ENCODE peak calls at places on chromosomes 11 and 22, in seven cellular contexts. One of them, this sample, is unnamed.

GRCh38 chr11:35337136-35337918 is 82.0 kb downstream of the SLC1A2 start:
- DNase-seq in AG04449: peak
- DNase-seq in HFFc6: peak
- DNase-seq in cardiac muscle cell: peak
- DNase-seq in endothelial cell: no peak
- DNase-seq in H7: no peak
- DNase-seq in activated naive CD8-positive, alpha-beta T cell treated with anti-CD3 and anti-CD28 coated beads, Interleukin-2, amount 50 U/mL, for 16 hours: no peak
- DNase-seq in this sample: no peak

GRCh38 chr11:118522571-118523072 is 4.7 kb upstream of the TTC36 start:
- DNase-seq in AG04449: no peak
- DNase-seq in HFFc6: peak
- DNase-seq in cardiac muscle cell: peak
- DNase-seq in endothelial cell: peak
- DNase-seq in H7: peak
- DNase-seq in activated naive CD8-positive, alpha-beta T cell treated with anti-CD3 and anti-CD28 coated beads, Interleukin-2, amount 50 U/mL, for 16 hours: no peak
- DNase-seq in this sample: no peak

GRCh38 chr11:66969584-66970205 is 5.4 kb upstream of the C11orf86 start:
- DNase-seq in AG04449: peak
- DNase-seq in HFFc6: peak
- DNase-seq in cardiac muscle cell: peak
- DNase-seq in endothelial cell: no peak
- DNase-seq in H7: no peak
- DNase-seq in activated naive CD8-positive, alpha-beta T cell treated with anti-CD3 and anti-CD28 coated beads, Interleukin-2, amount 50 U/mL, for 16 hours: no peak
- DNase-seq in this sample: no peak

GRCh38 chr11:124756033-124756752 is 4.1 kb upstream of the VSIG2 start:
- DNase-seq in AG04449: no peak
- DNase-seq in HFFc6: no peak
- DNase-seq in cardiac muscle cell: no peak
- DNase-seq in endothelial cell: no peak
- DNase-seq in H7: no peak
- DNase-seq in activated naive CD8-positive, alpha-beta T cell treated with anti-CD3 and anti-CD28 coated beads, Interleukin-2, amount 50 U/mL, for 16 hours: no peak
- DNase-seq in this sample: no peak

GRCh38 chr22:41526802-41527799 is 17.2 kb downstream of the POLR3H start:
- DNase-seq in AG04449: no peak
- DNase-seq in HFFc6: no peak
- DNase-seq in cardiac muscle cell: peak
- DNase-seq in endothelial cell: peak
- DNase-seq in H7: peak
- DNase-seq in activated naive CD8-positive, alpha-beta T cell treated with anti-CD3 and anti-CD28 coated beads, Interleukin-2, amount 50 U/mL, for 16 hours: no peak
- DNase-seq in this sample: peak

GRCh38 chr11:1450958-1451710 is 35.4 kb downstream of the MOB2 start:
- DNase-seq in AG04449: no peak
- DNase-seq in HFFc6: no peak
- DNase-seq in cardiac muscle cell: no peak
- DNase-seq in endothelial cell: peak
- DNase-seq in H7: peak
- DNase-seq in activated naive CD8-positive, alpha-beta T cell treated with anti-CD3 and anti-CD28 coated beads, Interleukin-2, amount 50 U/mL, for 16 hours: no peak
- DNase-seq in this sample: no peak

GRCh38 chr22:19886605-19887250 is 32.1 kb upstream of the GNB1L start:
- DNase-seq in AG04449: no peak
- DNase-seq in HFFc6: peak
- DNase-seq in cardiac muscle cell: peak
- DNase-seq in endothelial cell: no peak
- DNase-seq in H7: peak
- DNase-seq in activated naive CD8-positive, alpha-beta T cell treated with anti-CD3 and anti-CD28 coated beads, Interleukin-2, amount 50 U/mL, for 16 hours: no peak
- DNase-seq in this sample: no peak

GRCh38 chr11:31958086-31958735 is 132.7 kb upstream of the RCN1 start:
- DNase-seq in AG04449: no peak
- DNase-seq in HFFc6: peak
- DNase-seq in cardiac muscle cell: peak
- DNase-seq in endothelial cell: peak
- DNase-seq in H7: peak
- DNase-seq in activated naive CD8-positive, alpha-beta T cell treated with anti-CD3 and anti-CD28 coated beads, Interleukin-2, amount 50 U/mL, for 16 hours: no peak
- DNase-seq in this sample: no peak

GRCh38 chr11:46339816-46340215 is 7.4 kb upstream of the DGKZ start:
- DNase-seq in AG04449: no peak
- DNase-seq in HFFc6: no peak
- DNase-seq in cardiac muscle cell: peak
- DNase-seq in endothelial cell: no peak
- DNase-seq in H7: no peak
- DNase-seq in activated naive CD8-positive, alpha-beta T cell treated with anti-CD3 and anti-CD28 coated beads, Interleukin-2, amount 50 U/mL, for 16 hours: no peak
- DNase-seq in this sample: no peak

GRCh38 chr11:104918113-104918824 is 20.0 kb upstream of the CASP12 start:
- DNase-seq in AG04449: peak
- DNase-seq in HFFc6: peak
- DNase-seq in cardiac muscle cell: peak
- DNase-seq in endothelial cell: no peak
- DNase-seq in H7: no peak
- DNase-seq in activated naive CD8-positive, alpha-beta T cell treated with anti-CD3 and anti-CD28 coated beads, Interleukin-2, amount 50 U/mL, for 16 hours: no peak
- DNase-seq in this sample: no peak

GRCh38 chr11:68609761-68610160 is 74.6 kb upstream of the GAL start:
- DNase-seq in AG04449: no peak
- DNase-seq in HFFc6: no peak
- DNase-seq in cardiac muscle cell: no peak
- DNase-seq in endothelial cell: no peak
- DNase-seq in H7: no peak
- DNase-seq in activated naive CD8-positive, alpha-beta T cell treated with anti-CD3 and anti-CD28 coated beads, Interleukin-2, amount 50 U/mL, for 16 hours: no peak
- DNase-seq in this sample: no peak

GRCh38 chr11:119347940-119348339 is 1.4 kb upstream of the MFRP start:
- DNase-seq in AG04449: no peak
- DNase-seq in HFFc6: no peak
- DNase-seq in cardiac muscle cell: no peak
- DNase-seq in endothelial cell: no peak
- DNase-seq in H7: peak
- DNase-seq in activated naive CD8-positive, alpha-beta T cell treated with anti-CD3 and anti-CD28 coated beads, Interleukin-2, amount 50 U/mL, for 16 hours: no peak
- DNase-seq in this sample: no peak

GRCh38 chr11:128422576-128423370 is 164.6 kb downstream of the ETS1 start:
- DNase-seq in AG04449: no peak
- DNase-seq in HFFc6: no peak
- DNase-seq in cardiac muscle cell: no peak
- DNase-seq in endothelial cell: no peak
- DNase-seq in H7: no peak
- DNase-seq in activated naive CD8-positive, alpha-beta T cell treated with anti-CD3 and anti-CD28 coated beads, Interleukin-2, amount 50 U/mL, for 16 hours: peak
- DNase-seq in this sample: peak

GRCh38 chr11:126061707-126062678 is 673 bp downstream of the CDON start:
- DNase-seq in AG04449: no peak
- DNase-seq in HFFc6: no peak
- DNase-seq in cardiac muscle cell: peak
- DNase-seq in endothelial cell: peak
- DNase-seq in H7: peak
- DNase-seq in activated naive CD8-positive, alpha-beta T cell treated with anti-CD3 and anti-CD28 coated beads, Interleukin-2, amount 50 U/mL, for 16 hours: peak
- DNase-seq in this sample: peak

GRCh38 chr11:7904910-7905309 is 26.2 kb downstream of the OR10A6 start:
- DNase-seq in AG04449: no peak
- DNase-seq in HFFc6: peak
- DNase-seq in cardiac muscle cell: no peak
- DNase-seq in endothelial cell: no peak
- DNase-seq in H7: no peak
- DNase-seq in activated naive CD8-positive, alpha-beta T cell treated with anti-CD3 and anti-CD28 coated beads, Interleukin-2, amount 50 U/mL, for 16 hours: no peak
- DNase-seq in this sample: no peak

GRCh38 chr22:35023692-35024363 is 42.1 kb upstream of the ISX start:
- DNase-seq in AG04449: no peak
- DNase-seq in HFFc6: no peak
- DNase-seq in cardiac muscle cell: peak
- DNase-seq in endothelial cell: peak
- DNase-seq in H7: peak
- DNase-seq in activated naive CD8-positive, alpha-beta T cell treated with anti-CD3 and anti-CD28 coated beads, Interleukin-2, amount 50 U/mL, for 16 hours: no peak
- DNase-seq in this sample: peak

GRCh38 chr11:12121504-12121903 is 11.1 kb downstream of the MICAL2 start:
- DNase-seq in AG04449: no peak
- DNase-seq in HFFc6: no peak
- DNase-seq in cardiac muscle cell: no peak
- DNase-seq in endothelial cell: no peak
- DNase-seq in H7: no peak
- DNase-seq in activated naive CD8-positive, alpha-beta T cell treated with anti-CD3 and anti-CD28 coated beads, Interleukin-2, amount 50 U/mL, for 16 hours: no peak
- DNase-seq in this sample: no peak

GRCh38 chr11:132032555-132032954 is 662.1 kb downstream of the NTM start:
- DNase-seq in AG04449: peak
- DNase-seq in HFFc6: peak
- DNase-seq in cardiac muscle cell: peak
- DNase-seq in endothelial cell: no peak
- DNase-seq in H7: no peak
- DNase-seq in activated naive CD8-positive, alpha-beta T cell treated with anti-CD3 and anti-CD28 coated beads, Interleukin-2, amount 50 U/mL, for 16 hours: no peak
- DNase-seq in this sample: no peak